ENCODE peak calls at places on chromosomes 13 and 19, in ten cellular contexts. One of them, this sample, is unnamed.

GRCh38 chr19:42086770-42087550 is 11.0 kb downstream of the ZNF574 start:
- DNase-seq in neural progenitor cell: no peak
- DNase-seq in uterus: no peak
- DNase-seq in left ventricle myocardium inferior: no peak
- DNase-seq in cardiac muscle cell: no peak
- DNase-seq in dorsolateral prefrontal cortex: no peak
- DNase-seq in astrocyte: no peak
- DNase-seq in body of pancreas: no peak
- DNase-seq in IMR-90: no peak
- DNase-seq in esophagus squamous epithelium: no peak
- DNase-seq in this sample: no peak

GRCh38 chr19:1245884-1246816 is 2.2 kb upstream of the MIDN start:
- DNase-seq in neural progenitor cell: peak; percentile 42
- DNase-seq in uterus: peak; percentile 50
- DNase-seq in left ventricle myocardium inferior: peak; percentile 89
- DNase-seq in cardiac muscle cell: no peak
- DNase-seq in dorsolateral prefrontal cortex: no peak
- DNase-seq in astrocyte: no peak
- DNase-seq in body of pancreas: peak; percentile 63
- DNase-seq in IMR-90: no peak
- DNase-seq in esophagus squamous epithelium: no peak
- DNase-seq in this sample: no peak

GRCh38 chr13:46507978-46508377 is 45.0 kb upstream of the LRCH1 start:
- DNase-seq in neural progenitor cell: no peak
- DNase-seq in uterus: no peak
- DNase-seq in left ventricle myocardium inferior: no peak
- DNase-seq in cardiac muscle cell: no peak
- DNase-seq in dorsolateral prefrontal cortex: no peak
- DNase-seq in astrocyte: peak; percentile 16
- DNase-seq in body of pancreas: no peak
- DNase-seq in IMR-90: no peak
- DNase-seq in esophagus squamous epithelium: no peak
- DNase-seq in this sample: no peak

GRCh38 chr19:34365463-34366401 is 736 bp downstream of the GPI start:
- DNase-seq in neural progenitor cell: peak; percentile 57
- DNase-seq in uterus: peak; percentile 35
- DNase-seq in left ventricle myocardium inferior: peak; percentile 57
- DNase-seq in cardiac muscle cell: peak; percentile 39
- DNase-seq in dorsolateral prefrontal cortex: peak; percentile 80
- DNase-seq in astrocyte: peak; percentile 23
- DNase-seq in body of pancreas: peak; percentile 49
- DNase-seq in IMR-90: peak; percentile 32
- DNase-seq in esophagus squamous epithelium: no peak
- DNase-seq in this sample: no peak

GRCh38 chr13:96762876-96763275 is 231.4 kb downstream of the OXGR1 start:
- DNase-seq in neural progenitor cell: no peak
- DNase-seq in uterus: no peak
- DNase-seq in left ventricle myocardium inferior: no peak
- DNase-seq in cardiac muscle cell: no peak
- DNase-seq in dorsolateral prefrontal cortex: no peak
- DNase-seq in astrocyte: no peak
- DNase-seq in body of pancreas: no peak
- DNase-seq in IMR-90: no peak
- DNase-seq in esophagus squamous epithelium: no peak
- DNase-seq in this sample: no peak

GRCh38 chr19:6248856-6249255 is 30.9 kb downstream of the MLLT1 start:
- DNase-seq in neural progenitor cell: no peak
- DNase-seq in uterus: no peak
- DNase-seq in left ventricle myocardium inferior: no peak
- DNase-seq in cardiac muscle cell: no peak
- DNase-seq in dorsolateral prefrontal cortex: no peak
- DNase-seq in astrocyte: no peak
- DNase-seq in body of pancreas: no peak
- DNase-seq in IMR-90: no peak
- DNase-seq in esophagus squamous epithelium: no peak
- DNase-seq in this sample: no peak

GRCh38 chr19:7142771-7143170 is 73.3 kb downstream of the ZNF557 start:
- DNase-seq in neural progenitor cell: no peak
- DNase-seq in uterus: no peak
- DNase-seq in left ventricle myocardium inferior: no peak
- DNase-seq in cardiac muscle cell: no peak
- DNase-seq in dorsolateral prefrontal cortex: no peak
- DNase-seq in astrocyte: no peak
- DNase-seq in body of pancreas: no peak
- DNase-seq in IMR-90: no peak
- DNase-seq in esophagus squamous epithelium: no peak
- DNase-seq in this sample: no peak

GRCh38 chr13:95091755-95092154 is 209.5 kb downstream of the ABCC4 start:
- DNase-seq in neural progenitor cell: no peak
- DNase-seq in uterus: no peak
- DNase-seq in left ventricle myocardium inferior: no peak
- DNase-seq in cardiac muscle cell: no peak
- DNase-seq in dorsolateral prefrontal cortex: no peak
- DNase-seq in astrocyte: no peak
- DNase-seq in body of pancreas: no peak
- DNase-seq in IMR-90: no peak
- DNase-seq in esophagus squamous epithelium: no peak
- DNase-seq in this sample: no peak

GRCh38 chr19:47362321-47362720 is 13.2 kb downstream of the DHX34 start:
- DNase-seq in neural progenitor cell: no peak
- DNase-seq in uterus: no peak
- DNase-seq in left ventricle myocardium inferior: no peak
- DNase-seq in cardiac muscle cell: no peak
- DNase-seq in dorsolateral prefrontal cortex: no peak
- DNase-seq in astrocyte: no peak
- DNase-seq in body of pancreas: no peak
- DNase-seq in IMR-90: no peak
- DNase-seq in esophagus squamous epithelium: no peak
- DNase-seq in this sample: no peak

GRCh38 chr19:47356900-47357299 is 7.8 kb downstream of the DHX34 start:
- DNase-seq in neural progenitor cell: no peak
- DNase-seq in uterus: no peak
- DNase-seq in left ventricle myocardium inferior: no peak
- DNase-seq in cardiac muscle cell: no peak
- DNase-seq in dorsolateral prefrontal cortex: no peak
- DNase-seq in astrocyte: no peak
- DNase-seq in body of pancreas: no peak
- DNase-seq in IMR-90: no peak
- DNase-seq in esophagus squamous epithelium: no peak
- DNase-seq in this sample: no peak

GRCh38 chr19:47353307-47353712 is 4.2 kb downstream of the DHX34 start:
- DNase-seq in neural progenitor cell: no peak
- DNase-seq in uterus: no peak
- DNase-seq in left ventricle myocardium inferior: peak; percentile 49
- DNase-seq in cardiac muscle cell: no peak
- DNase-seq in dorsolateral prefrontal cortex: no peak
- DNase-seq in astrocyte: no peak
- DNase-seq in body of pancreas: peak; percentile 72
- DNase-seq in IMR-90: no peak
- DNase-seq in esophagus squamous epithelium: no peak
- DNase-seq in this sample: no peak

GRCh38 chr19:47363758-47364529 is 14.8 kb downstream of the DHX34 start:
- DNase-seq in neural progenitor cell: peak; percentile 28
- DNase-seq in uterus: no peak
- DNase-seq in left ventricle myocardium inferior: no peak
- DNase-seq in cardiac muscle cell: peak; percentile 43
- DNase-seq in dorsolateral prefrontal cortex: no peak
- DNase-seq in astrocyte: no peak
- DNase-seq in body of pancreas: no peak
- DNase-seq in IMR-90: peak; percentile 65
- DNase-seq in esophagus squamous epithelium: no peak
- DNase-seq in this sample: no peak

GRCh38 chr19:47357788-47358680 is 8.9 kb downstream of the DHX34 start:
- DNase-seq in neural progenitor cell: peak; percentile 27
- DNase-seq in uterus: no peak
- DNase-seq in left ventricle myocardium inferior: no peak
- DNase-seq in cardiac muscle cell: no peak
- DNase-seq in dorsolateral prefrontal cortex: no peak
- DNase-seq in astrocyte: no peak
- DNase-seq in body of pancreas: no peak
- DNase-seq in IMR-90: no peak
- DNase-seq in esophagus squamous epithelium: no peak
- DNase-seq in this sample: no peak
- TF ChIP-seq CTCF in neural progenitor cell: peak; percentile 38
- TF ChIP-seq CTCF in uterus: no peak
- TF ChIP-seq CTCF in left ventricle myocardium inferior: no peak
- TF ChIP-seq CTCF in cardiac muscle cell: peak; percentile 15
- TF ChIP-seq CTCF in dorsolateral prefrontal cortex: no peak
- TF ChIP-seq CTCF in astrocyte: no peak
- TF ChIP-seq CTCF in body of pancreas: no peak
- TF ChIP-seq CTCF in IMR-90: no peak
- TF ChIP-seq CTCF in esophagus squamous epithelium: no peak
- TF ChIP-seq CTCF in this sample: no peak

DNA sequence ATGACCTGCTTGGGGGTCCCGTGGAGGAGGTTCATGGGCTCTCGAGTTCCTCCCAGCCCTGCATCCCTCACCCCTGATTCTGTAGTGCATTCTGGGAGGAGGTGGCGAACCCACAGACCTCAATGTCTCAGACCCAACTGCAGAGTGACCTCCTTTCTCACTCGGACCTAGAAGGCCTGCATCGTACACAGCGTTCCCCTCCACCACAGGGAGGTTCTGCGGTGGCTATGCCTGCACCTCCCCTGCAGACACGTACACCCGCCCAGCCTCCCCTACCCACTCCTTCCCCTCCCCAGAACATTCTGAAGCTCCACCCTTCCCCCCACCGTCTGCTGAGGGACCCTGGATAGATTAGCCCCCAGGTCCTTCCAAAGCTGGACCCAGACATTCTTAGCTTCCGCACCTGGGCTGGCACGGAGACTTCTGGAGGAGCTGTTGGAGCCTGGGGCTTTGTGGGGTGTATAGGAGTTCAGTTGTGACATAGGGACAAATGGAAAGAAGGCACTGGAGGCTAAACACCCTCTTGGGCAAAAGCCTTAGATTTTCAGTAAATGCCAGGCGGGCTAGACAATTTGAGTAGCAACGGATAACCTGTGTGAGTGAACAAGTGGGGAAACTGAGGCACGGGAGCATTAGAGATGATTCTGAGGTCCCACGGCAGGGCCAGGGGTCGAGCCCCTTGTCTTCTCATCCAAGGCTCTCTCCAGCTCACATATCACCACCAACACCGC is 455 bp upstream of the FSD1 start:
- DNase-seq in neural progenitor cell: no peak
- DNase-seq in uterus: no peak
- DNase-seq in left ventricle myocardium inferior: no peak
- DNase-seq in cardiac muscle cell: no peak
- DNase-seq in dorsolateral prefrontal cortex: no peak
- DNase-seq in astrocyte: no peak
- DNase-seq in body of pancreas: no peak
- DNase-seq in IMR-90: no peak
- DNase-seq in esophagus squamous epithelium: no peak
- DNase-seq in this sample: no peak
- H3K4me3 ChIP-seq in neural progenitor cell: peak overlapping the region; percentile 67
- H3K4me3 ChIP-seq in uterus: no peak overlapping the region
- H3K4me3 ChIP-seq in left ventricle myocardium inferior: peak overlapping the region; percentile 44
- H3K4me3 ChIP-seq in cardiac muscle cell: peak overlapping the region; percentile 57
- H3K4me3 ChIP-seq in dorsolateral prefrontal cortex: peak overlapping the region; percentile 49
- H3K4me3 ChIP-seq in astrocyte: no peak overlapping the region
- H3K4me3 ChIP-seq in body of pancreas: no peak overlapping the region
- H3K4me3 ChIP-seq in IMR-90: peak overlapping the region; percentile 47
- H3K4me3 ChIP-seq in esophagus squamous epithelium: no peak overlapping the region
- H3K4me3 ChIP-seq in this sample: peak overlapping the region; percentile 63

DNA sequence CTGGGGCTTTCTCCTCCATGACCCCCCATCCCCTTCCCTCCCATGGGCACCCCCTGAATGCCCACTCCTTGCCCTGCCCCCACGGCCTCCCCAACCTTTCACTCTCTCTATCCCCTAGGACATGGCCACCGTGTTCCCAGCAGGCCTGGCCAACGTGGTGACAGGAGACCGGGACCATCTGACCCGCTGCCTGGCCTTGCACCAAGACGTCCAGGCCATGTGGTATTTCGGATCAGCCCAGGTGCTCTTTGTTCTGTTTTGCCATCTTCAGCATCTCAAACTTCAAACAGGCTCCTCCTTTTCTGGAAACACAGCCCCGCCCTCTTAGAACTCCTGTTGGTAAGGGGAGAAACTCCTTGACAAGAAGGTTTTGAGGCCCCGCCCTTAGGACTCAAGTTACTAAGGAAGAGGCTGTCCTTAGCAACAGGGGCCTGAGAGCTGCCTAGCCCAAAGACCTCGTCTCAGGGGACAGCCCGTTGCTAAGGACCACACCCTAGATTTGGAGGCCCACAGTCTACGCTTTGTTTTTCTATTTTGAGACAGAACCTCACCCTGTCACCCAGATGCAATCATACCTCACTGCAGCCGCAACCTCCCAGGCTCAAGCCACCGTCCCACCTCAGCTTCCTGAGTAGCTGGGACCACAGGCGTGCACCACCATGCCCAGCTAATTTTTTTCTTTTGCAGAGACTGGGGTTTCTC is 5.1 kb upstream of the FLT3LG start:
- DNase-seq in neural progenitor cell: peak; percentile 94
- DNase-seq in uterus: peak; percentile 61
- DNase-seq in left ventricle myocardium inferior: peak; percentile 80
- DNase-seq in cardiac muscle cell: peak; percentile 70
- DNase-seq in dorsolateral prefrontal cortex: no peak
- DNase-seq in astrocyte: no peak
- DNase-seq in body of pancreas: peak; percentile 61
- DNase-seq in IMR-90: no peak
- DNase-seq in esophagus squamous epithelium: peak; percentile 82
- DNase-seq in this sample: no peak
- H3K27ac ChIP-seq in neural progenitor cell: no peak overlapping the region
- H3K27ac ChIP-seq in uterus: peak overlapping the region; percentile 57
- H3K27ac ChIP-seq in left ventricle myocardium inferior: peak overlapping the region; percentile 88
- H3K27ac ChIP-seq in cardiac muscle cell: no peak overlapping the region
- H3K27ac ChIP-seq in dorsolateral prefrontal cortex: no peak overlapping the region
- H3K27ac ChIP-seq in astrocyte: no peak overlapping the region
- H3K27ac ChIP-seq in body of pancreas: no peak overlapping the region
- H3K27ac ChIP-seq in IMR-90: no peak overlapping the region
- H3K27ac ChIP-seq in esophagus squamous epithelium: peak overlapping the region; percentile 93
- H3K27ac ChIP-seq in this sample: no peak overlapping the region

GRCh38 chr13:87678353-87678752 is 7.2 kb downstream of the SLITRK5 start:
- DNase-seq in neural progenitor cell: no peak
- DNase-seq in uterus: no peak
- DNase-seq in left ventricle myocardium inferior: no peak
- DNase-seq in cardiac muscle cell: no peak
- DNase-seq in dorsolateral prefrontal cortex: no peak
- DNase-seq in astrocyte: no peak
- DNase-seq in body of pancreas: no peak
- DNase-seq in IMR-90: no peak
- DNase-seq in esophagus squamous epithelium: no peak
- DNase-seq in this sample: no peak

GRCh38 chr13:87676254-87677042 is 5.3 kb downstream of the SLITRK5 start:
- DNase-seq in neural progenitor cell: peak; percentile 9
- DNase-seq in uterus: no peak
- DNase-seq in left ventricle myocardium inferior: no peak
- DNase-seq in cardiac muscle cell: no peak
- DNase-seq in dorsolateral prefrontal cortex: no peak
- DNase-seq in astrocyte: no peak
- DNase-seq in body of pancreas: no peak
- DNase-seq in IMR-90: no peak
- DNase-seq in esophagus squamous epithelium: no peak
- DNase-seq in this sample: peak; percentile 49

GRCh38 chr13:87677043-87677333 is 5.8 kb downstream of the SLITRK5 start:
- DNase-seq in neural progenitor cell: no peak
- DNase-seq in uterus: no peak
- DNase-seq in left ventricle myocardium inferior: no peak
- DNase-seq in cardiac muscle cell: no peak
- DNase-seq in dorsolateral prefrontal cortex: no peak
- DNase-seq in astrocyte: no peak
- DNase-seq in body of pancreas: no peak
- DNase-seq in IMR-90: no peak
- DNase-seq in esophagus squamous epithelium: no peak
- DNase-seq in this sample: no peak

GRCh38 chr13:87677334-87678234 is 6.4 kb downstream of the SLITRK5 start:
- DNase-seq in neural progenitor cell: peak; percentile 82
- DNase-seq in uterus: no peak
- DNase-seq in left ventricle myocardium inferior: no peak
- DNase-seq in cardiac muscle cell: no peak
- DNase-seq in dorsolateral prefrontal cortex: peak; percentile 60
- DNase-seq in astrocyte: no peak
- DNase-seq in body of pancreas: peak; percentile 36
- DNase-seq in IMR-90: no peak
- DNase-seq in esophagus squamous epithelium: no peak
- DNase-seq in this sample: peak; percentile 50

GRCh38 chr13:87680298-87680697 is 9.1 kb downstream of the SLITRK5 start:
- DNase-seq in neural progenitor cell: no peak
- DNase-seq in uterus: no peak
- DNase-seq in left ventricle myocardium inferior: no peak
- DNase-seq in cardiac muscle cell: no peak
- DNase-seq in dorsolateral prefrontal cortex: no peak
- DNase-seq in astrocyte: no peak
- DNase-seq in body of pancreas: peak; percentile 16
- DNase-seq in IMR-90: no peak
- DNase-seq in esophagus squamous epithelium: no peak
- DNase-seq in this sample: no peak
- TF ChIP-seq CTCF in neural progenitor cell: peak; percentile 38
- TF ChIP-seq CTCF in uterus: no peak
- TF ChIP-seq CTCF in left ventricle myocardium inferior: no peak
- TF ChIP-seq CTCF in cardiac muscle cell: no peak
- TF ChIP-seq CTCF in dorsolateral prefrontal cortex: no peak
- TF ChIP-seq CTCF in astrocyte: no peak
- TF ChIP-seq CTCF in body of pancreas: no peak
- TF ChIP-seq CTCF in IMR-90: no peak
- TF ChIP-seq CTCF in esophagus squamous epithelium: no peak
- TF ChIP-seq CTCF in this sample: no peak